ENCODE peak calls at places on chromosomes 3 and 15, in five cellular contexts. I is endodermal cell; A is uterus; H is CD4-positive, alpha-beta memory T cell; V is right cardiac atrium. B is an unnamed sample.

GRCh38 chr3:43391621-43392020 is 105.3 kb downstream of the SNRK start:
- DNase-seq in I (no peak), A (no peak), H (no peak), V (no peak), B (peak; percentile 57)

GRCh38 chr3:137343283-137343682 is 385.5 kb downstream of the IL20RB start:
- DNase-seq in V (no peak), I (no peak), H (no peak), A (no peak), B (no peak)

GRCh38 chr15:64651573-64652260 is 123.7 kb downstream of the RBPMS2 start:
- DNase-seq in I (peak; percentile 58), H (peak; percentile 68), A (no peak), V (no peak), B (no peak)

GRCh38 chr3:16906679-16907078 is 21.9 kb downstream of the PLCL2 start:
- DNase-seq in V (no peak), A (no peak), I (no peak), H (peak; percentile 40), B (no peak)

GRCh38 chr3:130835483-130835882 is 58.4 kb upstream of the ATP2C1 start:
- DNase-seq in H (no peak), I (no peak), A (no peak), V (no peak), B (no peak)

GRCh38 chr3:17505856-17506255 is 236.6 kb downstream of the TBC1D5 start:
- DNase-seq in V (no peak), I (no peak), A (no peak), H (no peak), B (no peak)

GRCh38 chr3:186411994-186412393 is 50.0 kb upstream of the DGKG start:
- DNase-seq in V (no peak), H (no peak), I (no peak), A (no peak), B (no peak)

GRCh38 chr15:58545307-58546065 is 113.7 kb downstream of the LIPC start:
- DNase-seq in I (peak; percentile 22), H (peak; percentile 11), V (no peak), A (no peak), B (no peak)

GRCh38 chr3:187210555-187211327 is 13.5 kb downstream of the RTP1 start:
- DNase-seq in H (no peak), A (no peak), I (peak; percentile 54), V (no peak), B (no peak)

GRCh38 chr15:74399511-74400312 is 32.3 kb upstream of the CYP11A1 start:
- DNase-seq in A (no peak), V (no peak), H (peak; percentile 5), I (no peak), B (no peak)

GRCh38 chr3:22555753-22556152 is 647.4 kb upstream of the UBE2E2 start:
- DNase-seq in V (no peak), I (no peak), A (no peak), H (no peak), B (no peak)

GRCh38 chr3:5635746-5636145 is 448.2 kb downstream of the EDEM1 start:
- DNase-seq in A (no peak), H (no peak), I (no peak), V (no peak), B (no peak)

GRCh38 chr3:24365168-24365567 is 129.5 kb downstream of the THRB start:
- DNase-seq in A (peak; percentile 55), H (no peak), I (no peak), V (peak; percentile 48), B (peak; percentile 72)

GRCh38 chr3:64530434-64531049 is 157.3 kb downstream of the ADAMTS9 start:
- DNase-seq in H (no peak), V (peak; percentile 37), I (peak; percentile 93), A (peak; percentile 74), B (peak; percentile 67)

GRCh38 chr3:71051893-71052687 is 531.4 kb downstream of the FOXP1 start:
- DNase-seq in V (no peak), I (no peak), A (no peak), H (no peak), B (no peak)

GRCh38 chr3:49462222-49462621 is 7.8 kb upstream of the DAG1 start:
- DNase-seq in I (peak; percentile 60), V (no peak), A (no peak), H (no peak), B (no peak)

GRCh38 chr3:5520237-5520636 is 332.7 kb downstream of the EDEM1 start:
- DNase-seq in I (no peak), A (no peak), H (no peak), V (no peak), B (no peak)

GRCh38 chr15:62457100-62457499 is 292.0 kb upstream of the C2CD4B start:
- DNase-seq in A (no peak), V (no peak), H (no peak), I (no peak), B (no peak)

GRCh38 chr3:99808163-99808794 is 9.4 kb upstream of the CMSS1 start:
- DNase-seq in I (peak; percentile 86), A (no peak), H (peak; percentile 40), V (no peak), B (peak; percentile 72)

GRCh38 chr15:80856400-80856799 is 77.2 kb downstream of the CEMIP start:
- DNase-seq in H (no peak), V (no peak), I (peak; percentile 63), A (no peak), B (no peak)

GRCh38 chr15:45646220-45646619 is 11.4 kb downstream of the SQOR start:
- DNase-seq in H (no peak), A (no peak), V (no peak), I (no peak), B (no peak)

DNA sequence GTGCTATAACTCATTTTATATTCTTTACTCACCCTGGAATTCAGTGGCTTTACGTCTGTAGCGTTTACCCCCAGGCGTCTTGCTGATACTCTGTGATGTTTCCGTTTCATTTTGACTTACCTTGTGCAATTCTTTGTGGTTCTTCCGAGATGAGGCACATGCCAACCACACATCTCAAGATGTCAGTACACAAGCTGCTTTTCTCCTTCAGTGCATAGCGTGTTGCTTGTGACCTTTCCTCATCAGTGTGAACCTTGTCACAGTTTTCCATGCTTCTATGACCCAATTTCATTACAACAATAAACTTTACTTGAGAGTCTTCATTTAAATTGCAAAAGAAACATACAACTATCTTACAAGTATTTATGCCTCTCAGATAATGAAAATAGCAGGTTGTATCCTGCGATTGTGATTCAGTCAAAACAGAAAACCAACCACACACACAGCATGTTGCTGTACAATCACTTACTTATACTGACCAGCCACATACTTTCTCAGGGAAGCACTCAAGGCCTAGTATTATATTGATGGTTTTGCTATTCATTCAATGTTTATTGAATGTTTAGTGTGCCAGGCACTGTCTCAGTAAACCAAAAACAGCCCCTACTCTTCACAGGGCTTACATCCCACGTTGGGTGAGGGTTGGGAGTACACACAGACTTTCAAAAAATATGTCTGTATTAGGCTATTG is 4.6 kb upstream of the TBL1XR1 start:
- DNase-seq in V (no peak), I (no peak), H (peak; percentile 80), A (no peak), B (no peak)
- H3K4me1 ChIP-seq in V (no peaks in the 10 kb centered on the region), I (peaks cover 4% of the 10 kb centered on the region), H (peaks cover 46% of the 10 kb centered on the region), A (no peaks in the 10 kb centered on the region), B (peaks cover 16% of the 10 kb centered on the region)

GRCh38 chr3:57952208-57952631 is 56.0 kb upstream of the FLNB start:
- DNase-seq in I (peak; percentile 88), H (no peak), A (peak; percentile 81), V (peak; percentile 82), B (no peak)

GRCh38 chr3:57949779-57950618 is 58.2 kb upstream of the FLNB start:
- DNase-seq in A (peak; percentile 65), I (no peak), H (no peak), V (no peak), B (peak; percentile 63)

GRCh38 chr3:57953541-57953940 is 54.7 kb upstream of the FLNB start:
- DNase-seq in V (no peak), I (no peak), A (no peak), H (no peak), B (no peak)

GRCh38 chr3:57951106-57951882 is 56.9 kb upstream of the FLNB start:
- DNase-seq in H (no peak), A (peak; percentile 79), I (peak; percentile 58), V (peak; percentile 89), B (peak; percentile 28)

DNA sequence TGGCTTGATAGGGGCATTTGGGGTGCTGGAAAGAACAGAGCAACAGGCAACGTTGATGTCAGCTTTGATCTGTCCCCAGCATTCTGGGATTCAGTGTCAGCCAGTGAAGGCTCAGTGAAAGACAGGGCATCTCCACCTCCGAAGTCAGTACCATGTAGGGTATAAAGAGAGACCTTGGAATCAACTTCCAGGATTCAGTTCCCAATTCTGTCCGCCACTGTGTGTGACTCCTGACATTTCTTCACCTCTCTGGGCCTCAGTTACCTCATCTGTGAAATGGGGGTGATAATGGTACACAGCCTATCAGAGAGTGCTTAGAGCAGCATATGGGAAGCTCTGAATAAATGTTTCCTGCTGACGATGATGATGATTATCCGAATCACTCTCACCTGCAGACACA is 55.6 kb upstream of the FLNB start:
- DNase-seq in H (no peak), V (no peak), I (no peak), A (no peak), B (no peak)
- H3K27ac ChIP-seq in H (no peak overlapping the region), V (peak overlapping the region; percentile 94), I (no peak overlapping the region), A (peak overlapping the region; percentile 95), B (no peak overlapping the region)

DNA sequence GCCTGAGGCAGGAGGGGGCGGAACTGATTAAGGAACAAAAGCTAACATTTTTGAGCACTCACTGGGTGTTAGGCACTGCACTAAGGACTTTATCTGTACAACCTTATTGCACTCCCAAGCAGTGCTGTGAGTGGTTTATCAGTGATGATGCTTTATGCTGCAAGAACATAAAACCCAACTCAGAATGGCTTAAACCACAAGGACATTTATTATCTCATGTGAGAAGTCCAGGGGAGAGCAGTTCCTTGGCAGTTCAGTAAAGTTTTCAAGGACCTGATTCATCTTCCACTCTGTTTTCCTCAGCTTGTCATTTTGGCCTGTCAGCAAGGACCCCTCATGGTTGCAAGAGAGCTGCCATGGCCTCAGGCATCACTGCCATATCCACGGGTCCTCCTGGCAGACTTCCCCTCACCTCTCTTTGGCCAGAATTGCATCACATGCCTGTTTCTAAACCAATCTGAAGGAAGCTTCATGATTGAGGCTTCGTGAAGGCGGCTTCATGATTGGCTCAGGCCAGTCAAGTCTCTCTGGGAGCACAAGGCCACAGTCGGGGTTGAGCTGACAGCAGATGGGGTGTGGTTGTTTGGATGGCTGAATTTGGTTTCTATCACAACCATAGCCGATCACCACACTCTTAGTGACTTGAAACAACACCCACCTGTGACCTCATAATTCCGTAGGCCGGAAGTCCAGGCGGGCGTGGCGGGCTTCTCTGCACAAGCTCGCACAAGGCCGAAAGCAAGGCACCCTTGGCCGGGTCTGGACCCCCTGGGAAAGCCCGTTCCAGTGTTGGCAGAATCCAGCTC is 15.8 kb downstream of the EFCC1 start:
- DNase-seq in I (no peak), A (no peak), H (peak; percentile 80), V (peak; percentile 76), B (no peak)
- H3K4me1 ChIP-seq in I (peaks cover 11% of the 10 kb centered on the region), A (no peaks in the 10 kb centered on the region), H (peaks cover 36% of the 10 kb centered on the region), V (peaks cover 13% of the 10 kb centered on the region), B (no peaks in the 10 kb centered on the region)

GRCh38 chr3:81760924-81761903 is at the start of gene GBE1:
- DNase-seq in A (peak; percentile 89), I (peak; percentile 95), V (peak; percentile 94), H (peak; percentile 92), B (peak; percentile 96)
- H3K27ac ChIP-seq in A (peak within 1 kb of the TSS; percentile 99), I (peak within 1 kb of the TSS; percentile 98), V (peak within 1 kb of the TSS; percentile 99), H (peak within 1 kb of the TSS; percentile 93), B (peak within 1 kb of the TSS; percentile 99)

B was measured in body of pancreas.